ENCODE peak calls at places on chromosomes 1 and 21, in five cellular contexts. D is ACHN; P is fibroblast of the aortic adventitia; X is Calu3; I is stimulated activated CD8-positive, alpha-beta memory T cell treated with anti-CD3 and anti-CD28 coated beads, Interleukin-4, amount 100 ng/mL, for 48 hours. Z is an unnamed sample.

GRCh38 chr21:41600556-41600955 is 92.6 kb upstream of the TMPRSS2 start:
- DNase-seq in X (no peak), I (no peak), P (no peak), D (no peak), Z (no peak)

GRCh38 chr1:26537951-26538352 is 8.4 kb downstream of the RPS6KA1 start:
- DNase-seq in I (no peak), X (peak; percentile 13), D (peak; percentile 31), P (peak; percentile 12), Z (no peak)

GRCh38 chr1:89723863-89724262 is 90.9 kb downstream of the LRRC8C start:
- DNase-seq in X (no peak), P (peak; percentile 89), I (no peak), D (no peak), Z (no peak)

GRCh38 chr1:151829352-151830046 is 2.1 kb downstream of the RORC start:
- DNase-seq in X (no peak), D (no peak), P (no peak), I (no peak), Z (no peak)

GRCh38 chr1:195733826-195734225 is 874.4 kb downstream of the KCNT2 start:
- DNase-seq in D (peak; percentile 23), P (no peak), I (no peak), X (no peak), Z (no peak)

GRCh38 chr1:63593303-63593886 is at the start of gene PGM1:
- DNase-seq in D (peak; percentile 81), I (peak; percentile 82), P (peak; percentile 63), X (peak; percentile 70), Z (peak; percentile 55)

GRCh38 chr1:51422367-51423097 is 92.2 kb upstream of the TTC39A start:
- DNase-seq in D (no peak), I (no peak), X (no peak), P (no peak), Z (no peak)

GRCh38 chr1:221439008-221439733 is 302.7 kb downstream of the DUSP10 start:
- DNase-seq in X (peak; percentile 61), I (peak; percentile 70), P (peak; percentile 59), D (peak; percentile 97), Z (peak; percentile 16)

GRCh38 chr1:203539831-203540546 is 46.0 kb downstream of the OPTC start:
- DNase-seq in X (no peak), I (no peak), P (peak; percentile 58), D (no peak), Z (no peak)

GRCh38 chr1:24726741-24727140 is 18.5 kb upstream of the CLIC4 start:
- DNase-seq in P (no peak), X (no peak), D (no peak), I (no peak), Z (no peak)

GRCh38 chr1:219952361-219952760 is 24.0 kb upstream of the SLC30A10 start:
- DNase-seq in D (no peak), X (no peak), P (no peak), I (no peak), Z (no peak)

Z was measured in T-helper 9 cell.